ENCODE peak calls at places on chromosomes 11 and 22, in nine cellular contexts. One of them, this sample, is unnamed.
A peak's percentile ranks its signal among the peaks of the same experiment; 100 is the strongest.

GRCh38 chr11:60208146-60208895 is 25.4 kb upstream of the MS4A6A start:
- DNase-seq in astrocyte of the spinal cord: no peak
- DNase-seq in brain microvascular endothelial cell: no peak
- DNase-seq in lung: no peak
- DNase-seq in heart left ventricle: no peak
- DNase-seq in gastrocnemius medialis: no peak
- DNase-seq in GM10248: no peak
- DNase-seq in neural crest cell: no peak
- DNase-seq in HFFc6: no peak
- DNase-seq in this sample: no peak

GRCh38 chr22:23509571-23510302 is 70.4 kb downstream of the IGLL1 start:
- DNase-seq in astrocyte of the spinal cord: peak; percentile 83
- DNase-seq in brain microvascular endothelial cell: peak; percentile 35
- DNase-seq in lung: no peak
- DNase-seq in heart left ventricle: no peak
- DNase-seq in gastrocnemius medialis: no peak
- DNase-seq in GM10248: no peak
- DNase-seq in neural crest cell: no peak
- DNase-seq in HFFc6: no peak
- DNase-seq in this sample: no peak

GRCh38 chr22:35894937-35895708 is 133.5 kb downstream of the RBFOX2 start:
- DNase-seq in astrocyte of the spinal cord: peak; percentile 61
- DNase-seq in brain microvascular endothelial cell: peak; percentile 42
- DNase-seq in lung: no peak
- DNase-seq in heart left ventricle: peak; percentile 70
- DNase-seq in gastrocnemius medialis: peak; percentile 54
- DNase-seq in GM10248: no peak
- DNase-seq in neural crest cell: no peak
- DNase-seq in HFFc6: peak; percentile 91
- DNase-seq in this sample: no peak

GRCh38 chr22:45224331-45224730 is 16.4 kb downstream of the KIAA0930 start:
- DNase-seq in astrocyte of the spinal cord: no peak
- DNase-seq in brain microvascular endothelial cell: no peak
- DNase-seq in lung: no peak
- DNase-seq in heart left ventricle: no peak
- DNase-seq in gastrocnemius medialis: no peak
- DNase-seq in GM10248: no peak
- DNase-seq in neural crest cell: no peak
- DNase-seq in HFFc6: no peak
- DNase-seq in this sample: no peak

GRCh38 chr22:43209523-43209890 is 22.6 kb upstream of the TTLL12 start:
- DNase-seq in astrocyte of the spinal cord: no peak
- DNase-seq in brain microvascular endothelial cell: no peak
- DNase-seq in lung: no peak
- DNase-seq in heart left ventricle: no peak
- DNase-seq in gastrocnemius medialis: no peak
- DNase-seq in GM10248: no peak
- DNase-seq in neural crest cell: no peak
- DNase-seq in HFFc6: no peak
- DNase-seq in this sample: no peak

GRCh38 chr11:46413755-46414465 is 22.3 kb upstream of the CHRM4 start:
- DNase-seq in astrocyte of the spinal cord: no peak
- DNase-seq in brain microvascular endothelial cell: no peak
- DNase-seq in lung: no peak
- DNase-seq in heart left ventricle: no peak
- DNase-seq in gastrocnemius medialis: no peak
- DNase-seq in GM10248: no peak
- DNase-seq in neural crest cell: no peak
- DNase-seq in HFFc6: no peak
- DNase-seq in this sample: no peak

GRCh38 chr11:112401036-112401769 is 140.5 kb upstream of the PLET1 start:
- DNase-seq in astrocyte of the spinal cord: no peak
- DNase-seq in brain microvascular endothelial cell: no peak
- DNase-seq in lung: no peak
- DNase-seq in heart left ventricle: no peak
- DNase-seq in gastrocnemius medialis: no peak
- DNase-seq in GM10248: no peak
- DNase-seq in neural crest cell: no peak
- DNase-seq in HFFc6: no peak
- DNase-seq in this sample: no peak

GRCh38 chr22:36253523-36254490 is 874 bp downstream of the APOL1 start:
- DNase-seq in astrocyte of the spinal cord: no peak
- DNase-seq in brain microvascular endothelial cell: no peak
- DNase-seq in lung: no peak
- DNase-seq in heart left ventricle: peak; percentile 35
- DNase-seq in gastrocnemius medialis: no peak
- DNase-seq in GM10248: no peak
- DNase-seq in neural crest cell: no peak
- DNase-seq in HFFc6: no peak
- DNase-seq in this sample: no peak

GRCh38 chr11:76838422-76839068 is 22.2 kb upstream of the ACER3 start:
- DNase-seq in astrocyte of the spinal cord: no peak
- DNase-seq in brain microvascular endothelial cell: no peak
- DNase-seq in lung: no peak
- DNase-seq in heart left ventricle: peak; percentile 21
- DNase-seq in gastrocnemius medialis: no peak
- DNase-seq in GM10248: no peak
- DNase-seq in neural crest cell: no peak
- DNase-seq in HFFc6: no peak
- DNase-seq in this sample: no peak
- TF ChIP-seq CTCF in astrocyte of the spinal cord: peak; percentile 52
- TF ChIP-seq CTCF in brain microvascular endothelial cell: peak; percentile 72
- TF ChIP-seq CTCF in lung: no peak
- TF ChIP-seq CTCF in heart left ventricle: peak; percentile 32
- TF ChIP-seq CTCF in gastrocnemius medialis: no peak
- TF ChIP-seq CTCF in GM10248: no peak
- TF ChIP-seq CTCF in neural crest cell: no peak
- TF ChIP-seq CTCF in HFFc6: peak; percentile 36
- TF ChIP-seq CTCF in this sample: no peak

GRCh38 chr11:68213555-68214172 is 568 bp upstream of the KMT5B start:
- DNase-seq in astrocyte of the spinal cord: peak; percentile 97
- DNase-seq in brain microvascular endothelial cell: peak; percentile 85
- DNase-seq in lung: peak; percentile 79
- DNase-seq in heart left ventricle: peak; percentile 94
- DNase-seq in gastrocnemius medialis: peak; percentile 81
- DNase-seq in GM10248: peak; percentile 87
- DNase-seq in neural crest cell: peak; percentile 77
- DNase-seq in HFFc6: peak; percentile 90
- DNase-seq in this sample: peak; percentile 86

GRCh38 chr11:68214173-68215086 is 1.3 kb upstream of the KMT5B start:
- DNase-seq in astrocyte of the spinal cord: no peak
- DNase-seq in brain microvascular endothelial cell: peak; percentile 3
- DNase-seq in lung: no peak
- DNase-seq in heart left ventricle: no peak
- DNase-seq in gastrocnemius medialis: no peak
- DNase-seq in GM10248: peak; percentile 37
- DNase-seq in neural crest cell: peak; percentile 22
- DNase-seq in HFFc6: no peak
- DNase-seq in this sample: no peak

GRCh38 chr11:68213135-68213515 is at the start of gene KMT5B:
- DNase-seq in astrocyte of the spinal cord: peak; percentile 46
- DNase-seq in brain microvascular endothelial cell: peak; percentile 17
- DNase-seq in lung: peak; percentile 50
- DNase-seq in heart left ventricle: peak; percentile 74
- DNase-seq in gastrocnemius medialis: peak; percentile 22
- DNase-seq in GM10248: peak; percentile 48
- DNase-seq in neural crest cell: peak; percentile 66
- DNase-seq in HFFc6: no peak
- DNase-seq in this sample: no peak

GRCh38 chr11:68211546-68211945 is 1.6 kb downstream of the KMT5B start:
- DNase-seq in astrocyte of the spinal cord: no peak
- DNase-seq in brain microvascular endothelial cell: no peak
- DNase-seq in lung: no peak
- DNase-seq in heart left ventricle: no peak
- DNase-seq in gastrocnemius medialis: no peak
- DNase-seq in GM10248: no peak
- DNase-seq in neural crest cell: no peak
- DNase-seq in HFFc6: no peak
- DNase-seq in this sample: no peak

GRCh38 chr11:68212421-68213134 is 518 bp downstream of the KMT5B start:
- DNase-seq in astrocyte of the spinal cord: peak; percentile 66
- DNase-seq in brain microvascular endothelial cell: peak; percentile 44
- DNase-seq in lung: peak; percentile 76
- DNase-seq in heart left ventricle: peak; percentile 74
- DNase-seq in gastrocnemius medialis: peak; percentile 62
- DNase-seq in GM10248: peak; percentile 87
- DNase-seq in neural crest cell: peak; percentile 63
- DNase-seq in HFFc6: peak; percentile 67
- DNase-seq in this sample: peak; percentile 64
- TF ChIP-seq CTCF in astrocyte of the spinal cord: peak; percentile 20
- TF ChIP-seq CTCF in brain microvascular endothelial cell: no peak
- TF ChIP-seq CTCF in lung: no peak
- TF ChIP-seq CTCF in heart left ventricle: peak; percentile 43
- TF ChIP-seq CTCF in gastrocnemius medialis: peak; percentile 48
- TF ChIP-seq CTCF in GM10248: peak; percentile 43
- TF ChIP-seq CTCF in neural crest cell: peak; percentile 51
- TF ChIP-seq CTCF in HFFc6: peak; percentile 44
- TF ChIP-seq CTCF in this sample: no peak

GRCh38 chr11:43943931-43944751 is 1.7 kb downstream of the C11orf96 start:
- DNase-seq in astrocyte of the spinal cord: peak; percentile 63
- DNase-seq in brain microvascular endothelial cell: peak; percentile 43
- DNase-seq in lung: no peak
- DNase-seq in heart left ventricle: no peak
- DNase-seq in gastrocnemius medialis: no peak
- DNase-seq in GM10248: peak; percentile 28
- DNase-seq in neural crest cell: no peak
- DNase-seq in HFFc6: no peak
- DNase-seq in this sample: no peak

GRCh38 chr11:43944761-43945311 is 2.4 kb downstream of the C11orf96 start:
- DNase-seq in astrocyte of the spinal cord: no peak
- DNase-seq in brain microvascular endothelial cell: peak; percentile 61
- DNase-seq in lung: peak; percentile 82
- DNase-seq in heart left ventricle: peak; percentile 73
- DNase-seq in gastrocnemius medialis: peak; percentile 46
- DNase-seq in GM10248: peak; percentile 80
- DNase-seq in neural crest cell: no peak
- DNase-seq in HFFc6: no peak
- DNase-seq in this sample: peak; percentile 59

GRCh38 chr11:43948341-43949185 is 6.1 kb downstream of the C11orf96 start:
- DNase-seq in astrocyte of the spinal cord: no peak
- DNase-seq in brain microvascular endothelial cell: no peak
- DNase-seq in lung: no peak
- DNase-seq in heart left ventricle: no peak
- DNase-seq in gastrocnemius medialis: no peak
- DNase-seq in GM10248: no peak
- DNase-seq in neural crest cell: no peak
- DNase-seq in HFFc6: no peak
- DNase-seq in this sample: no peak

GRCh38 chr11:43947815-43948214 is 5.4 kb downstream of the C11orf96 start:
- DNase-seq in astrocyte of the spinal cord: no peak
- DNase-seq in brain microvascular endothelial cell: no peak
- DNase-seq in lung: no peak
- DNase-seq in heart left ventricle: no peak
- DNase-seq in gastrocnemius medialis: no peak
- DNase-seq in GM10248: no peak
- DNase-seq in neural crest cell: no peak
- DNase-seq in HFFc6: no peak
- DNase-seq in this sample: no peak

DNA sequence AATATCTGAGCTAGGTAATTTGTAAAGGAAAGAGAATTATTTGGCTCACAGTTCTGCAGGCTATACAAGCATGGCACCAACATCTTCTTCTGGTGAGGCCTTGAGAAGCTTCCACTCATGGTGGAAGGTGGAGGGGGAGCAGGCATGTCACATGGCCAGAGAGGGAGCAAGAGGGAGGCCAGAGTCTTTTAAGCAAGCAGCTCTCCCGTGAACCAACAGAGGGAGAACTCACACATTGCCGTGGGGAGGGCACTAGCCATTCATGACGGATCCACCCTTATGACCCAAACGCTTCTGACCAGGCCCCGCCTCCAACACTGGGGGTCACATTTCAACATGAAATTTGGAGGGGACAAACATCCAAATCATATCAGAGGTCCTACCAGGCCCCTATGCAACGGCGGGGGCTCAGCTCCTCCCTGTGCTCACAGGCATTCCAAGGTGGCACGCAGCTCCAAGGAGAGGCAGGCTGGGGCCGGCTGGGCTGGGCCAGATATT is 4.6 kb downstream of the C11orf96 start:
- DNase-seq in astrocyte of the spinal cord: no peak
- DNase-seq in brain microvascular endothelial cell: no peak
- DNase-seq in lung: no peak
- DNase-seq in heart left ventricle: no peak
- DNase-seq in gastrocnemius medialis: no peak
- DNase-seq in GM10248: no peak
- DNase-seq in neural crest cell: no peak
- DNase-seq in HFFc6: peak; percentile 39
- DNase-seq in this sample: no peak
- TF ChIP-seq CTCF in astrocyte of the spinal cord: peak; percentile 30
- TF ChIP-seq CTCF in brain microvascular endothelial cell: peak; percentile 69
- TF ChIP-seq CTCF in lung: no peak
- TF ChIP-seq CTCF in heart left ventricle: peak; percentile 32
- TF ChIP-seq CTCF in gastrocnemius medialis: peak; percentile 9
- TF ChIP-seq CTCF in GM10248: no peak
- TF ChIP-seq CTCF in neural crest cell: peak; percentile 29
- TF ChIP-seq CTCF in HFFc6: peak; percentile 63
- TF ChIP-seq CTCF in this sample: no peak

GRCh38 chr11:73576226-73576625 is 21.7 kb downstream of the FAM168A start:
- DNase-seq in astrocyte of the spinal cord: no peak
- DNase-seq in brain microvascular endothelial cell: no peak
- DNase-seq in lung: no peak
- DNase-seq in heart left ventricle: no peak
- DNase-seq in gastrocnemius medialis: no peak
- DNase-seq in GM10248: no peak
- DNase-seq in neural crest cell: no peak
- DNase-seq in HFFc6: no peak
- DNase-seq in this sample: no peak

GRCh38 chr11:73566977-73567755 is 30.7 kb downstream of the FAM168A start:
- DNase-seq in astrocyte of the spinal cord: no peak
- DNase-seq in brain microvascular endothelial cell: peak; percentile 31
- DNase-seq in lung: no peak
- DNase-seq in heart left ventricle: no peak
- DNase-seq in gastrocnemius medialis: peak; percentile 29
- DNase-seq in GM10248: no peak
- DNase-seq in neural crest cell: no peak
- DNase-seq in HFFc6: no peak
- DNase-seq in this sample: no peak

GRCh38 chr11:73566422-73566821 is 31.5 kb downstream of the FAM168A start:
- DNase-seq in astrocyte of the spinal cord: no peak
- DNase-seq in brain microvascular endothelial cell: peak; percentile 11
- DNase-seq in lung: no peak
- DNase-seq in heart left ventricle: no peak
- DNase-seq in gastrocnemius medialis: no peak
- DNase-seq in GM10248: no peak
- DNase-seq in neural crest cell: no peak
- DNase-seq in HFFc6: no peak
- DNase-seq in this sample: no peak

GRCh38 chr11:73565804-73566203 is 32.1 kb downstream of the FAM168A start:
- DNase-seq in astrocyte of the spinal cord: no peak
- DNase-seq in brain microvascular endothelial cell: no peak
- DNase-seq in lung: no peak
- DNase-seq in heart left ventricle: no peak
- DNase-seq in gastrocnemius medialis: no peak
- DNase-seq in GM10248: no peak
- DNase-seq in neural crest cell: no peak
- DNase-seq in HFFc6: no peak
- DNase-seq in this sample: no peak

DNA sequence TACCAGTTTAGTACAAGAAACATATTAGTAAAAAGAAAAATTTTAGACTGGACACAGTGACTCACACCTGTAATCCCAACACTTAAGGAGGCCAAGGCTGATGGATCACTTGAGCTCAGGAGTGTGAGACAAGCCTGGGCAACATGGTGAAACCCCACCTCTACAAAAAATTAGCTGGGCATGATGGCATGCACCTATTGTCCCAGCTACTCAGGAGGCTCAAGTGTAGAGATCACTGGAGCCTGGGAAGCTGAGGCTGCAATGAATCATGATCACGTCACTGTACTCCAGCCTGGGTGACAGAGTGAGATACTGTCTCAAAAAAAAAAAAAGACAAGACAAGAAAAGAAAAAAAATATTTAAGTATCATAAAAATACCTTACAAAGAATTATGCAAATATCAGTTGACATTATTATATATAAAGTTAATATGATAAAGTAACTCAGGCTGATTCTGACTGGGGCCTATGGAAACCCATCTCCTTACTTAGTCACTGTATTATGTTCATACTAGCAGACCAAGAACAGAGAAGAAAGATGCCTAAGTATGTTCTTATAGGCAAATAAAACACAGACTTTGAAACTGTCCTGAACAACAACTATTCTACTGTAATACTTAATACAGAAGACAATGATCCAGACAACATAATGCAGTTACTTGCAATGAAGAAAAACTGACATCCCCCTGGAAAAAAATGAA is 27.3 kb downstream of the FAM168A start:
- DNase-seq in astrocyte of the spinal cord: peak; percentile 59
- DNase-seq in brain microvascular endothelial cell: peak; percentile 82
- DNase-seq in lung: peak; percentile 42
- DNase-seq in heart left ventricle: no peak
- DNase-seq in gastrocnemius medialis: no peak
- DNase-seq in GM10248: no peak
- DNase-seq in neural crest cell: no peak
- DNase-seq in HFFc6: peak; percentile 67
- DNase-seq in this sample: no peak
- TF ChIP-seq CTCF in astrocyte of the spinal cord: no peak
- TF ChIP-seq CTCF in brain microvascular endothelial cell: no peak
- TF ChIP-seq CTCF in lung: no peak
- TF ChIP-seq CTCF in heart left ventricle: no peak
- TF ChIP-seq CTCF in gastrocnemius medialis: no peak
- TF ChIP-seq CTCF in GM10248: no peak
- TF ChIP-seq CTCF in neural crest cell: no peak
- TF ChIP-seq CTCF in HFFc6: no peak
- TF ChIP-seq CTCF in this sample: no peak